ENCODE peak calls at places on chromosome 7, in eight cellular contexts. One of them, this sample, is unnamed.

GRCh38 chr7:140512317-140513000 is 33.2 kb upstream of the MKRN1 start:
- DNase-seq in fibroblast of the aortic adventitia: no peak
- DNase-seq in RWPE1: no peak
- DNase-seq in LoVo: peak
- DNase-seq in HCT116: peak
- DNase-seq in caudate nucleus: no peak
- DNase-seq in mesothelial cell of epicardium: peak
- DNase-seq in activated T-helper 1 cell treated with anti-CD3 and anti-CD28 coated beads, Interleukin-12 subunit alpha, Interleukin-12 subunit beta, Interleukin-2, Interleukin-4 antibody, amounts not matched to agents 30 ng/mL and 10 ng/mL and 1 ng/mL, durations not matched to agents 14 hours and 24 hours and 36 hours: no peak
- DNase-seq in this sample: no peak

GRCh38 chr7:150432915-150433892 is 17.2 kb upstream of the GIMAP8 start:
- DNase-seq in fibroblast of the aortic adventitia: no peak
- DNase-seq in RWPE1: no peak
- DNase-seq in LoVo: no peak
- DNase-seq in HCT116: no peak
- DNase-seq in caudate nucleus: no peak
- DNase-seq in mesothelial cell of epicardium: no peak
- DNase-seq in activated T-helper 1 cell treated with anti-CD3 and anti-CD28 coated beads, Interleukin-12 subunit alpha, Interleukin-12 subunit beta, Interleukin-2, Interleukin-4 antibody, amounts not matched to agents 30 ng/mL and 10 ng/mL and 1 ng/mL, durations not matched to agents 14 hours and 24 hours and 36 hours: no peak
- DNase-seq in this sample: no peak

GRCh38 chr7:68321776-68322496 is 1276.3 kb upstream of the AUTS2 start:
- DNase-seq in fibroblast of the aortic adventitia: no peak
- DNase-seq in RWPE1: no peak
- DNase-seq in LoVo: no peak
- DNase-seq in HCT116: no peak
- DNase-seq in caudate nucleus: no peak
- DNase-seq in mesothelial cell of epicardium: no peak
- DNase-seq in activated T-helper 1 cell treated with anti-CD3 and anti-CD28 coated beads, Interleukin-12 subunit alpha, Interleukin-12 subunit beta, Interleukin-2, Interleukin-4 antibody, amounts not matched to agents 30 ng/mL and 10 ng/mL and 1 ng/mL, durations not matched to agents 14 hours and 24 hours and 36 hours: no peak
- DNase-seq in this sample: no peak

GRCh38 chr7:149811221-149811620 is 27.0 kb upstream of the ZNF862 start:
- DNase-seq in fibroblast of the aortic adventitia: no peak
- DNase-seq in RWPE1: no peak
- DNase-seq in LoVo: no peak
- DNase-seq in HCT116: no peak
- DNase-seq in caudate nucleus: no peak
- DNase-seq in mesothelial cell of epicardium: no peak
- DNase-seq in activated T-helper 1 cell treated with anti-CD3 and anti-CD28 coated beads, Interleukin-12 subunit alpha, Interleukin-12 subunit beta, Interleukin-2, Interleukin-4 antibody, amounts not matched to agents 30 ng/mL and 10 ng/mL and 1 ng/mL, durations not matched to agents 14 hours and 24 hours and 36 hours: no peak
- DNase-seq in this sample: no peak

GRCh38 chr7:13179011-13179574 is 491.7 kb downstream of the ARL4A start:
- DNase-seq in fibroblast of the aortic adventitia: peak
- DNase-seq in RWPE1: no peak
- DNase-seq in LoVo: peak
- DNase-seq in HCT116: no peak
- DNase-seq in caudate nucleus: no peak
- DNase-seq in mesothelial cell of epicardium: no peak
- DNase-seq in activated T-helper 1 cell treated with anti-CD3 and anti-CD28 coated beads, Interleukin-12 subunit alpha, Interleukin-12 subunit beta, Interleukin-2, Interleukin-4 antibody, amounts not matched to agents 30 ng/mL and 10 ng/mL and 1 ng/mL, durations not matched to agents 14 hours and 24 hours and 36 hours: no peak
- DNase-seq in this sample: no peak

GRCh38 chr7:50637725-50638643 is 72.8 kb upstream of the DDC start:
- DNase-seq in fibroblast of the aortic adventitia: peak
- DNase-seq in RWPE1: no peak
- DNase-seq in LoVo: no peak
- DNase-seq in HCT116: no peak
- DNase-seq in caudate nucleus: no peak
- DNase-seq in mesothelial cell of epicardium: no peak
- DNase-seq in activated T-helper 1 cell treated with anti-CD3 and anti-CD28 coated beads, Interleukin-12 subunit alpha, Interleukin-12 subunit beta, Interleukin-2, Interleukin-4 antibody, amounts not matched to agents 30 ng/mL and 10 ng/mL and 1 ng/mL, durations not matched to agents 14 hours and 24 hours and 36 hours: no peak
- DNase-seq in this sample: no peak

GRCh38 chr7:24882989-24883631 is 96.9 kb downstream of the OSBPL3 start:
- DNase-seq in fibroblast of the aortic adventitia: peak
- DNase-seq in RWPE1: peak
- DNase-seq in LoVo: no peak
- DNase-seq in HCT116: no peak
- DNase-seq in caudate nucleus: no peak
- DNase-seq in mesothelial cell of epicardium: no peak
- DNase-seq in activated T-helper 1 cell treated with anti-CD3 and anti-CD28 coated beads, Interleukin-12 subunit alpha, Interleukin-12 subunit beta, Interleukin-2, Interleukin-4 antibody, amounts not matched to agents 30 ng/mL and 10 ng/mL and 1 ng/mL, durations not matched to agents 14 hours and 24 hours and 36 hours: no peak
- DNase-seq in this sample: no peak

GRCh38 chr7:42869131-42870020 is 42.5 kb downstream of the C7orf25 start:
- DNase-seq in fibroblast of the aortic adventitia: no peak
- DNase-seq in RWPE1: no peak
- DNase-seq in LoVo: no peak
- DNase-seq in HCT116: peak
- DNase-seq in caudate nucleus: no peak
- DNase-seq in mesothelial cell of epicardium: no peak
- DNase-seq in activated T-helper 1 cell treated with anti-CD3 and anti-CD28 coated beads, Interleukin-12 subunit alpha, Interleukin-12 subunit beta, Interleukin-2, Interleukin-4 antibody, amounts not matched to agents 30 ng/mL and 10 ng/mL and 1 ng/mL, durations not matched to agents 14 hours and 24 hours and 36 hours: peak
- DNase-seq in this sample: no peak

GRCh38 chr7:1124164-1124563 is 35.8 kb downstream of the ZFAND2A start:
- DNase-seq in fibroblast of the aortic adventitia: no peak
- DNase-seq in RWPE1: no peak
- DNase-seq in LoVo: no peak
- DNase-seq in HCT116: no peak
- DNase-seq in caudate nucleus: no peak
- DNase-seq in mesothelial cell of epicardium: no peak
- DNase-seq in activated T-helper 1 cell treated with anti-CD3 and anti-CD28 coated beads, Interleukin-12 subunit alpha, Interleukin-12 subunit beta, Interleukin-2, Interleukin-4 antibody, amounts not matched to agents 30 ng/mL and 10 ng/mL and 1 ng/mL, durations not matched to agents 14 hours and 24 hours and 36 hours: no peak
- DNase-seq in this sample: no peak

GRCh38 chr7:39811161-39811614 is 138.9 kb upstream of the CDK13 start:
- DNase-seq in fibroblast of the aortic adventitia: peak
- DNase-seq in RWPE1: peak
- DNase-seq in LoVo: no peak
- DNase-seq in HCT116: no peak
- DNase-seq in caudate nucleus: no peak
- DNase-seq in mesothelial cell of epicardium: peak
- DNase-seq in activated T-helper 1 cell treated with anti-CD3 and anti-CD28 coated beads, Interleukin-12 subunit alpha, Interleukin-12 subunit beta, Interleukin-2, Interleukin-4 antibody, amounts not matched to agents 30 ng/mL and 10 ng/mL and 1 ng/mL, durations not matched to agents 14 hours and 24 hours and 36 hours: no peak
- DNase-seq in this sample: no peak

GRCh38 chr7:15248514-15248913 is 313.3 kb downstream of the AGMO start:
- DNase-seq in fibroblast of the aortic adventitia: no peak
- DNase-seq in RWPE1: no peak
- DNase-seq in LoVo: no peak
- DNase-seq in HCT116: no peak
- DNase-seq in caudate nucleus: no peak
- DNase-seq in mesothelial cell of epicardium: no peak
- DNase-seq in activated T-helper 1 cell treated with anti-CD3 and anti-CD28 coated beads, Interleukin-12 subunit alpha, Interleukin-12 subunit beta, Interleukin-2, Interleukin-4 antibody, amounts not matched to agents 30 ng/mL and 10 ng/mL and 1 ng/mL, durations not matched to agents 14 hours and 24 hours and 36 hours: no peak
- DNase-seq in this sample: no peak

GRCh38 chr7:140383954-140384713 is 14.2 kb downstream of the SLC37A3 start:
- DNase-seq in fibroblast of the aortic adventitia: no peak
- DNase-seq in RWPE1: no peak
- DNase-seq in LoVo: no peak
- DNase-seq in HCT116: no peak
- DNase-seq in caudate nucleus: no peak
- DNase-seq in mesothelial cell of epicardium: no peak
- DNase-seq in activated T-helper 1 cell treated with anti-CD3 and anti-CD28 coated beads, Interleukin-12 subunit alpha, Interleukin-12 subunit beta, Interleukin-2, Interleukin-4 antibody, amounts not matched to agents 30 ng/mL and 10 ng/mL and 1 ng/mL, durations not matched to agents 14 hours and 24 hours and 36 hours: no peak
- DNase-seq in this sample: no peak

GRCh38 chr7:86778271-86778670 is 134.6 kb downstream of the GRM3 start:
- DNase-seq in fibroblast of the aortic adventitia: no peak
- DNase-seq in RWPE1: no peak
- DNase-seq in LoVo: no peak
- DNase-seq in HCT116: no peak
- DNase-seq in caudate nucleus: no peak
- DNase-seq in mesothelial cell of epicardium: no peak
- DNase-seq in activated T-helper 1 cell treated with anti-CD3 and anti-CD28 coated beads, Interleukin-12 subunit alpha, Interleukin-12 subunit beta, Interleukin-2, Interleukin-4 antibody, amounts not matched to agents 30 ng/mL and 10 ng/mL and 1 ng/mL, durations not matched to agents 14 hours and 24 hours and 36 hours: no peak
- DNase-seq in this sample: no peak

GRCh38 chr7:33155811-33156210 is 26.4 kb downstream of the BBS9 start:
- DNase-seq in fibroblast of the aortic adventitia: peak
- DNase-seq in RWPE1: no peak
- DNase-seq in LoVo: no peak
- DNase-seq in HCT116: no peak
- DNase-seq in caudate nucleus: no peak
- DNase-seq in mesothelial cell of epicardium: no peak
- DNase-seq in activated T-helper 1 cell treated with anti-CD3 and anti-CD28 coated beads, Interleukin-12 subunit alpha, Interleukin-12 subunit beta, Interleukin-2, Interleukin-4 antibody, amounts not matched to agents 30 ng/mL and 10 ng/mL and 1 ng/mL, durations not matched to agents 14 hours and 24 hours and 36 hours: no peak
- DNase-seq in this sample: no peak

GRCh38 chr7:50534690-50535290 is 30.4 kb downstream of the DDC start:
- DNase-seq in fibroblast of the aortic adventitia: peak
- DNase-seq in RWPE1: peak
- DNase-seq in LoVo: peak
- DNase-seq in HCT116: peak
- DNase-seq in caudate nucleus: no peak
- DNase-seq in mesothelial cell of epicardium: no peak
- DNase-seq in activated T-helper 1 cell treated with anti-CD3 and anti-CD28 coated beads, Interleukin-12 subunit alpha, Interleukin-12 subunit beta, Interleukin-2, Interleukin-4 antibody, amounts not matched to agents 30 ng/mL and 10 ng/mL and 1 ng/mL, durations not matched to agents 14 hours and 24 hours and 36 hours: no peak
- DNase-seq in this sample: no peak

GRCh38 chr7:156950381-156950858 is 908 bp downstream of the NOM1 start:
- DNase-seq in fibroblast of the aortic adventitia: no peak
- DNase-seq in RWPE1: no peak
- DNase-seq in LoVo: no peak
- DNase-seq in HCT116: no peak
- DNase-seq in caudate nucleus: no peak
- DNase-seq in mesothelial cell of epicardium: no peak
- DNase-seq in activated T-helper 1 cell treated with anti-CD3 and anti-CD28 coated beads, Interleukin-12 subunit alpha, Interleukin-12 subunit beta, Interleukin-2, Interleukin-4 antibody, amounts not matched to agents 30 ng/mL and 10 ng/mL and 1 ng/mL, durations not matched to agents 14 hours and 24 hours and 36 hours: no peak
- DNase-seq in this sample: no peak

GRCh38 chr7:90999989-91000979 is 263.9 kb upstream of the FZD1 start:
- DNase-seq in fibroblast of the aortic adventitia: peak
- DNase-seq in RWPE1: no peak
- DNase-seq in LoVo: no peak
- DNase-seq in HCT116: no peak
- DNase-seq in caudate nucleus: no peak
- DNase-seq in mesothelial cell of epicardium: no peak
- DNase-seq in activated T-helper 1 cell treated with anti-CD3 and anti-CD28 coated beads, Interleukin-12 subunit alpha, Interleukin-12 subunit beta, Interleukin-2, Interleukin-4 antibody, amounts not matched to agents 30 ng/mL and 10 ng/mL and 1 ng/mL, durations not matched to agents 14 hours and 24 hours and 36 hours: no peak
- DNase-seq in this sample: no peak

GRCh38 chr7:108427766-108428165 is 28.5 kb downstream of the NRCAM start:
- DNase-seq in fibroblast of the aortic adventitia: no peak
- DNase-seq in RWPE1: no peak
- DNase-seq in LoVo: no peak
- DNase-seq in HCT116: no peak
- DNase-seq in caudate nucleus: no peak
- DNase-seq in mesothelial cell of epicardium: no peak
- DNase-seq in activated T-helper 1 cell treated with anti-CD3 and anti-CD28 coated beads, Interleukin-12 subunit alpha, Interleukin-12 subunit beta, Interleukin-2, Interleukin-4 antibody, amounts not matched to agents 30 ng/mL and 10 ng/mL and 1 ng/mL, durations not matched to agents 14 hours and 24 hours and 36 hours: no peak
- DNase-seq in this sample: no peak

GRCh38 chr7:74058486-74058885 is 25.1 kb upstream of the LIMK1 start:
- DNase-seq in fibroblast of the aortic adventitia: no peak
- DNase-seq in RWPE1: no peak
- DNase-seq in LoVo: no peak
- DNase-seq in HCT116: no peak
- DNase-seq in caudate nucleus: no peak
- DNase-seq in mesothelial cell of epicardium: no peak
- DNase-seq in activated T-helper 1 cell treated with anti-CD3 and anti-CD28 coated beads, Interleukin-12 subunit alpha, Interleukin-12 subunit beta, Interleukin-2, Interleukin-4 antibody, amounts not matched to agents 30 ng/mL and 10 ng/mL and 1 ng/mL, durations not matched to agents 14 hours and 24 hours and 36 hours: no peak
- DNase-seq in this sample: no peak

GRCh38 chr7:11505471-11505870 is 326.5 kb downstream of the THSD7A start:
- DNase-seq in fibroblast of the aortic adventitia: no peak
- DNase-seq in RWPE1: no peak
- DNase-seq in LoVo: no peak
- DNase-seq in HCT116: no peak
- DNase-seq in caudate nucleus: no peak
- DNase-seq in mesothelial cell of epicardium: no peak
- DNase-seq in activated T-helper 1 cell treated with anti-CD3 and anti-CD28 coated beads, Interleukin-12 subunit alpha, Interleukin-12 subunit beta, Interleukin-2, Interleukin-4 antibody, amounts not matched to agents 30 ng/mL and 10 ng/mL and 1 ng/mL, durations not matched to agents 14 hours and 24 hours and 36 hours: no peak
- DNase-seq in this sample: no peak

GRCh38 chr7:128954830-128955797 is 17.4 kb downstream of the IRF5 start:
- DNase-seq in fibroblast of the aortic adventitia: peak
- DNase-seq in RWPE1: no peak
- DNase-seq in LoVo: no peak
- DNase-seq in HCT116: no peak
- DNase-seq in caudate nucleus: no peak
- DNase-seq in mesothelial cell of epicardium: no peak
- DNase-seq in activated T-helper 1 cell treated with anti-CD3 and anti-CD28 coated beads, Interleukin-12 subunit alpha, Interleukin-12 subunit beta, Interleukin-2, Interleukin-4 antibody, amounts not matched to agents 30 ng/mL and 10 ng/mL and 1 ng/mL, durations not matched to agents 14 hours and 24 hours and 36 hours: no peak
- DNase-seq in this sample: no peak

GRCh38 chr7:66664590-66665293 is 36.1 kb downstream of the KCTD7 start:
- DNase-seq in fibroblast of the aortic adventitia: no peak
- DNase-seq in RWPE1: no peak
- DNase-seq in LoVo: no peak
- DNase-seq in HCT116: no peak
- DNase-seq in caudate nucleus: no peak
- DNase-seq in mesothelial cell of epicardium: no peak
- DNase-seq in activated T-helper 1 cell treated with anti-CD3 and anti-CD28 coated beads, Interleukin-12 subunit alpha, Interleukin-12 subunit beta, Interleukin-2, Interleukin-4 antibody, amounts not matched to agents 30 ng/mL and 10 ng/mL and 1 ng/mL, durations not matched to agents 14 hours and 24 hours and 36 hours: no peak
- DNase-seq in this sample: no peak

This sample was measured in T-cell.